ENCODE peak calls at places on chromosomes 12 and 14, in nine cellular contexts. Q is AG08396, W is NCI-H82, L is retina, P is heart left ventricle, E is NCI-H2081, B is aorta, A is AG04450, T is NCI-H226. Z is an unnamed sample.

GRCh38 chr14:50387543-50387942 is 9.1 kb downstream of the CDKL1 start:
- DNase-seq in Q (no peak), W (no peak), L (no peak), P (no peak), E (no peak), B (no peak), A (no peak), T (no peak), Z (no peak)

GRCh38 chr14:88248606-88249005 is 74.5 kb downstream of the KCNK10 start:
- DNase-seq in Q (no peak), W (no peak), L (no peak), P (no peak), E (no peak), B (no peak), A (no peak), T (peak), Z (no peak)

GRCh38 chr12:108733132-108733531 is 1.8 kb upstream of the CORO1C start:
- DNase-seq in Q (no peak), W (peak), L (no peak), P (no peak), E (no peak), B (no peak), A (no peak), T (no peak), Z (no peak)

GRCh38 chr12:121676190-121676589 is 6.7 kb upstream of the MORN3 start:
- DNase-seq in Q (no peak), W (no peak), L (no peak), P (no peak), E (no peak), B (no peak), A (no peak), T (no peak), Z (no peak)

GRCh38 chr12:12505544-12506501 is 56.8 kb downstream of the DUSP16 start:
- DNase-seq in Q (peak), W (no peak), L (peak), P (no peak), E (no peak), B (no peak), A (peak), T (no peak), Z (no peak)

GRCh38 chr12:75591628-75592027 is 80.2 kb upstream of the KRR1 start:
- DNase-seq in Q (no peak), W (peak), L (no peak), P (no peak), E (no peak), B (no peak), A (no peak), T (peak), Z (no peak)

GRCh38 chr12:87814625-87815024 is 214.6 kb downstream of the C12orf50 start:
- DNase-seq in Q (no peak), W (no peak), L (no peak), P (no peak), E (no peak), B (no peak), A (no peak), T (peak), Z (no peak)

GRCh38 chr12:49358548-49359141 is 8.6 kb upstream of the SPATS2 start:
- DNase-seq in Q (peak), W (peak), L (peak), P (no peak), E (peak), B (no peak), A (no peak), T (peak), Z (peak)

GRCh38 chr12:122104844-122105243 is 26.3 kb downstream of the MLXIP start:
- DNase-seq in Q (no peak), W (no peak), L (no peak), P (no peak), E (no peak), B (no peak), A (no peak), T (no peak), Z (no peak)

GRCh38 chr12:1544991-1545700 is 49.2 kb downstream of the FBXL14 start:
- DNase-seq in Q (no peak), W (peak), L (no peak), P (no peak), E (no peak), B (peak), A (no peak), T (no peak), Z (no peak)

GRCh38 chr12:127619869-127620769 is 646.9 kb upstream of the TMEM132C start:
- DNase-seq in Q (no peak), W (peak), L (peak), P (no peak), E (peak), B (peak), A (no peak), T (no peak), Z (no peak)

GRCh38 chr12:39393890-39394289 is 49.0 kb downstream of the KIF21A start:
- DNase-seq in Q (no peak), W (no peak), L (no peak), P (no peak), E (no peak), B (no peak), A (no peak), T (no peak), Z (no peak)

GRCh38 chr12:46103691-46104090 is 113.3 kb upstream of the SCAF11 start:
- DNase-seq in Q (no peak), W (no peak), L (peak), P (no peak), E (peak), B (no peak), A (no peak), T (no peak), Z (no peak)

GRCh38 chr14:36660736-36661505 is 739 bp upstream of the PAX9 start:
- DNase-seq in Q (no peak), W (no peak), L (peak), P (no peak), E (peak), B (no peak), A (no peak), T (no peak), Z (no peak)

GRCh38 chr12:105409881-105410471 is 79.5 kb downstream of the C12orf75 start:
- DNase-seq in Q (peak), W (peak), L (peak), P (peak), E (peak), B (peak), A (no peak), T (peak), Z (no peak)

GRCh38 chr14:103308717-103309616 is 25.1 kb upstream of the EIF5 start:
- DNase-seq in Q (no peak), W (no peak), L (no peak), P (no peak), E (no peak), B (no peak), A (no peak), T (no peak), Z (no peak)

GRCh38 chr12:6552140-6552551 is 3.7 kb downstream of the IFFO1 start:
- DNase-seq in Q (peak), W (no peak), L (no peak), P (peak), E (no peak), B (peak), A (no peak), T (peak), Z (no peak)

GRCh38 chr12:54191550-54192022 is 2.8 kb upstream of the SMUG1 start:
- DNase-seq in Q (peak), W (peak), L (peak), P (peak), E (peak), B (peak), A (peak), T (peak), Z (peak)

GRCh38 chr12:57046947-57047890 is 2.7 kb downstream of the MYO1A start:
- DNase-seq in Q (no peak), W (no peak), L (no peak), P (no peak), E (no peak), B (no peak), A (no peak), T (no peak), Z (no peak)

GRCh38 chr14:61107148-61107641 is 126.2 kb downstream of the SLC38A6 start:
- DNase-seq in Q (no peak), W (no peak), L (no peak), P (peak), E (no peak), B (peak), A (no peak), T (no peak), Z (no peak)

GRCh38 chr14:74517731-74518130 is 24.2 kb downstream of the ISCA2 start:
- DNase-seq in Q (no peak), W (no peak), L (no peak), P (peak), E (no peak), B (no peak), A (no peak), T (no peak), Z (no peak)

GRCh38 chr14:31206536-31207286 is 882 bp downstream of the HECTD1 start:
- DNase-seq in Q (peak), W (peak), L (no peak), P (peak), E (peak), B (no peak), A (no peak), T (no peak), Z (peak)

GRCh38 chr14:102248121-102248520 is 56.8 kb downstream of the MOK start:
- DNase-seq in Q (no peak), W (no peak), L (no peak), P (no peak), E (no peak), B (no peak), A (no peak), T (peak), Z (no peak)

GRCh38 chr12:45122776-45123380 is 72.0 kb upstream of the DBX2 start:
- DNase-seq in Q (no peak), W (peak), L (no peak), P (no peak), E (peak), B (no peak), A (no peak), T (no peak), Z (no peak)

GRCh38 chr12:122946690-122947271 is 19.5 kb downstream of the ABCB9 start:
- DNase-seq in Q (peak), W (no peak), L (no peak), P (peak), E (no peak), B (peak), A (peak), T (peak), Z (peak)

GRCh38 chr12:68557011-68557715 is 53.5 kb upstream of the RAP1B start:
- DNase-seq in Q (peak), W (no peak), L (no peak), P (no peak), E (no peak), B (no peak), A (peak), T (peak), Z (no peak)

GRCh38 chr12:53757095-53757770 is 5.5 kb upstream of the CISTR start:
- DNase-seq in Q (peak), W (peak), L (peak), P (peak), E (peak), B (peak), A (no peak), T (peak), Z (peak)

GRCh38 chr12:115504241-115504941 is 773.1 kb downstream of the MED13L start:
- DNase-seq in Q (no peak), W (no peak), L (no peak), P (peak), E (no peak), B (no peak), A (no peak), T (no peak), Z (no peak)

GRCh38 chr14:64719601-64720000 is 15.4 kb downstream of the PLEKHG3 start:
- DNase-seq in Q (no peak), W (no peak), L (no peak), P (no peak), E (no peak), B (no peak), A (no peak), T (no peak), Z (no peak)

GRCh38 chr12:119006749-119007148 is 25.4 kb downstream of the SRRM4 start:
- DNase-seq in Q (no peak), W (peak), L (peak), P (no peak), E (no peak), B (no peak), A (no peak), T (no peak), Z (no peak)

GRCh38 chr14:67385618-67386017 is 25.5 kb downstream of the EIF2S1 start:
- DNase-seq in Q (no peak), W (no peak), L (no peak), P (no peak), E (no peak), B (no peak), A (no peak), T (no peak), Z (no peak)

GRCh38 chr12:51972849-51973273 is 21.4 kb downstream of the ACVR1B start:
- DNase-seq in Q (no peak), W (no peak), L (no peak), P (peak), E (no peak), B (peak), A (no peak), T (peak), Z (peak)

GRCh38 chr14:69005432-69006148 is 26.5 kb upstream of the ACTN1 start:
- DNase-seq in Q (peak), W (no peak), L (peak), P (no peak), E (no peak), B (peak), A (peak), T (peak), Z (no peak)

GRCh38 chr14:35883677-35884293 is 57.6 kb downstream of the BRMS1L start:
- DNase-seq in Q (peak), W (peak), L (peak), P (no peak), E (peak), B (no peak), A (no peak), T (no peak), Z (no peak)